ENCODE peak calls at places on chromosomes 7 and 10, in four cellular contexts. K is CD4-positive, alpha-beta T cell; B is substantia nigra; I is H54. M is an unnamed sample.

GRCh38 chr10:17430647-17431355 is 23.6 kb downstream of the ST8SIA6 start:
- DNase-seq in I (no peak), B (peak), K (peak), M (peak)

GRCh38 chr10:62384447-62385081 is 10.4 kb downstream of the ZNF365 start:
- DNase-seq in I (no peak), B (no peak), K (no peak), M (no peak)

GRCh38 chr10:122462533-122463465 is 1.4 kb downstream of the HTRA1 start:
- DNase-seq in B (no peak), K (no peak), I (no peak), M (no peak)

GRCh38 chr10:97676770-97677581 is 10.1 kb downstream of the AVPI1 start:
- DNase-seq in B (peak), K (peak), I (peak), M (peak)

GRCh38 chr7:109844362-109844761 is 1246.6 kb upstream of the LRRN3 start:
- DNase-seq in K (no peak), I (no peak), B (no peak), M (no peak)

GRCh38 chr10:33287112-33287511 is 47.4 kb downstream of the NRP1 start:
- DNase-seq in B (no peak), I (no peak), K (no peak), M (no peak)

GRCh38 chr7:52479990-52480389 is 555.4 kb upstream of the POM121L12 start:
- DNase-seq in B (no peak), K (no peak), I (no peak), M (no peak)

GRCh38 chr7:64574481-64575159 is 11.7 kb upstream of the ZNF680 start:
- DNase-seq in K (no peak), B (peak), I (no peak), M (no peak)

GRCh38 chr7:102454423-102454822 is 10.2 kb downstream of the ALKBH4 start:
- DNase-seq in B (no peak), I (no peak), K (no peak), M (no peak)

GRCh38 chr7:105643384-105643783 is 62.1 kb upstream of the EFCAB10 start:
- DNase-seq in K (no peak), I (no peak), B (peak), M (no peak)

GRCh38 chr10:5284311-5285057 is 80.3 kb upstream of the UCN3 start:
- DNase-seq in I (no peak), K (no peak), B (no peak), M (no peak)

GRCh38 chr10:74822101-74822500 is 4.3 kb upstream of the KAT6B start:
- DNase-seq in K (no peak), I (no peak), B (no peak), M (no peak)

GRCh38 chr7:155382802-155383171 is 75.1 kb upstream of the EN2 start:
- DNase-seq in I (no peak), B (no peak), K (no peak), M (no peak)

GRCh38 chr10:110498087-110498981 is 627 bp downstream of the DUSP5 start:
- DNase-seq in K (peak), I (no peak), B (no peak), M (peak)

GRCh38 chr10:77949167-77949566 is 22.6 kb upstream of the DLG5 start:
- DNase-seq in K (no peak), I (peak), B (no peak), M (no peak)

GRCh38 chr10:48517911-48518321 is 87.0 kb downstream of the ARHGAP22 start:
- DNase-seq in I (no peak), K (no peak), B (no peak), M (no peak)

GRCh38 chr10:103557455-103557854 is 64.0 kb downstream of the NEURL1 start:
- DNase-seq in B (no peak), K (no peak), I (no peak), M (no peak)

GRCh38 chr10:101695404-101695732 is 398 bp upstream of the FBXW4 start:
- DNase-seq in B (peak), I (no peak), K (no peak), M (no peak)

GRCh38 chr7:106957766-106958165 is 86.7 kb upstream of the PRKAR2B start:
- DNase-seq in B (peak), K (no peak), I (no peak), M (no peak)

M was measured in T-helper 17 cell.